ENCODE peak calls at places on chromosomes 6 and 20, in five cellular contexts. Z, U, W, L and F are unnamed samples.

GRCh38 chr6:96899019-96899418 is 1.3 kb upstream of the NDUFAF4 start:
- DNase-seq in Z (peak), U (no peak), W (peak), L (no peak), F (no peak)

GRCh38 chr6:159108438-159108985 is 60.7 kb upstream of the FNDC1 start:
- DNase-seq in Z (no peak), U (no peak), W (no peak), L (no peak), F (no peak)

GRCh38 chr6:108811490-108811889 is 36.7 kb upstream of the ARMC2 start:
- DNase-seq in Z (no peak), U (no peak), W (no peak), L (no peak), F (no peak)

GRCh38 chr6:42527204-42527603 is 36.6 kb upstream of the UBR2 start:
- DNase-seq in Z (no peak), U (no peak), W (no peak), L (no peak), F (no peak)

GRCh38 chr20:17622086-17622850 is 52.4 kb downstream of the DSTN start:
- DNase-seq in Z (no peak), U (no peak), W (no peak), L (no peak), F (no peak)

GRCh38 chr6:35177586-35177985 is 36.2 kb upstream of the SCUBE3 start:
- DNase-seq in Z (no peak), U (no peak), W (no peak), L (no peak), F (no peak)

GRCh38 chr20:50790651-50791277 is 4.1 kb upstream of the BCAS4 start:
- DNase-seq in Z (peak), U (peak), W (peak), L (peak), F (peak)

GRCh38 chr6:6461138-6461537 is 127.4 kb upstream of the LY86 start:
- DNase-seq in Z (no peak), U (no peak), W (no peak), L (no peak), F (no peak)

GRCh38 chr6:3286641-3287171 is 28.0 kb downstream of the PSMG4 start:
- DNase-seq in Z (no peak), U (no peak), W (no peak), L (no peak), F (no peak)

GRCh38 chr20:14117768-14118167 is 122.5 kb downstream of the MACROD2 start:
- DNase-seq in Z (no peak), U (no peak), W (no peak), L (no peak), F (no peak)

GRCh38 chr6:128139519-128139918 is 238.7 kb upstream of the THEMIS start:
- DNase-seq in Z (no peak), U (no peak), W (no peak), L (no peak), F (no peak)

GRCh38 chr6:107991939-107992560 is 34.0 kb upstream of the SEC63 start:
- DNase-seq in Z (no peak), U (no peak), W (no peak), L (no peak), F (no peak)

GRCh38 chr20:5261763-5262162 is 55.0 kb downstream of the PROKR2 start:
- DNase-seq in Z (no peak), U (no peak), W (no peak), L (no peak), F (no peak)

GRCh38 chr20:51412333-51412761 is 130.2 kb downstream of the NFATC2 start:
- DNase-seq in Z (no peak), U (no peak), W (no peak), L (no peak), F (no peak)

GRCh38 chr20:2729251-2729713 is 36.7 kb downstream of the EBF4 start:
- DNase-seq in Z (no peak), U (no peak), W (no peak), L (no peak), F (no peak)

GRCh38 chr20:11429889-11430580 is 487.7 kb upstream of the BTBD3 start:
- DNase-seq in Z (no peak), U (no peak), W (no peak), L (no peak), F (no peak)

GRCh38 chr20:25987073-25987927 is 290.6 kb upstream of the ZNF337 start:
- DNase-seq in Z (peak), U (peak), W (no peak), L (peak), F (peak)